ENCODE peak calls at places on chromosome 12, in seven cellular contexts. E is lower lobe of right lung, J is Peyer's patch, L is dorsolateral prefrontal cortex, V is osteoblast, Y is heart left ventricle, Q is GM06990. D is an unnamed sample.

GRCh38 chr12:23781118-23781517 is 168.4 kb downstream of the SOX5 start:
- DNase-seq in E (no peak), V (no peak), Y (no peak), J (no peak), Q (no peak), L (no peak), D (no peak)

GRCh38 chr12:6226002-6226700 is 26.0 kb downstream of the CD9 start:
- DNase-seq in V (peak), E (no peak), Q (no peak), L (peak), Y (peak), J (no peak), D (peak)

GRCh38 chr12:32400866-32401265 is 1.5 kb downstream of the FGD4 start:
- DNase-seq in J (no peak), E (no peak), V (no peak), Q (no peak), L (no peak), Y (no peak), D (no peak)

GRCh38 chr12:12562016-12562483 is 613 bp downstream of the DUSP16 start:
- DNase-seq in Q (peak), V (no peak), L (peak), Y (no peak), E (peak), J (peak), D (peak)

GRCh38 chr12:111842556-111843396 is 748 bp downstream of the MAPKAPK5 start:
- DNase-seq in E (no peak), Q (no peak), J (peak), L (peak), Y (no peak), V (no peak), D (peak)

GRCh38 chr12:4270016-4270669 is 3.4 kb upstream of the CCND2 start:
- DNase-seq in E (no peak), J (peak), L (no peak), Q (peak), Y (no peak), V (no peak), D (no peak)

GRCh38 chr12:107485731-107486130 is 199.9 kb upstream of the PWP1 start:
- DNase-seq in Q (no peak), Y (no peak), L (no peak), E (no peak), V (no peak), J (no peak), D (no peak)

GRCh38 chr12:43428088-43428600 is 123.9 kb downstream of the ADAMTS20 start:
- DNase-seq in E (no peak), J (no peak), Y (no peak), V (no peak), L (no peak), Q (no peak), D (no peak)

GRCh38 chr12:55652352-55652751 is 15.7 kb downstream of the OR10P1 start:
- DNase-seq in J (no peak), V (no peak), Q (no peak), E (no peak), L (no peak), Y (no peak), D (no peak)

GRCh38 chr12:19800884-19801283 is 361.6 kb downstream of the AEBP2 start:
- DNase-seq in Q (peak), V (no peak), J (no peak), L (no peak), Y (no peak), E (no peak), D (peak)

GRCh38 chr12:105409881-105410471 is 79.5 kb downstream of the C12orf75 start:
- DNase-seq in E (peak), L (no peak), J (no peak), Y (peak), V (peak), Q (no peak), D (peak)

GRCh38 chr12:51393676-51394545 is 2.7 kb upstream of the GALNT6 start:
- DNase-seq in L (no peak), Q (peak), Y (no peak), E (no peak), V (peak), J (peak), D (peak)

GRCh38 chr12:85996280-85996679 is 122.2 kb downstream of the NTS start:
- DNase-seq in V (no peak), J (no peak), Y (no peak), L (no peak), Q (no peak), E (no peak), D (peak)

GRCh38 chr12:78040111-78040510 is 209.4 kb downstream of the NAV3 start:
- DNase-seq in Y (no peak), L (no peak), V (no peak), E (no peak), Q (no peak), J (no peak), D (no peak)

GRCh38 chr12:9869307-9870161 is at the start of gene CLEC2B:
- DNase-seq in J (no peak), Y (no peak), Q (no peak), E (no peak), V (no peak), L (no peak), D (peak)

GRCh38 chr12:72346331-72346944 is 74.3 kb downstream of the TRHDE start:
- DNase-seq in Q (no peak), Y (no peak), J (peak), E (no peak), L (peak), V (peak), D (peak)

GRCh38 chr12:52090291-52090690 is 10.8 kb downstream of the SMIM41 start:
- DNase-seq in Y (no peak), E (no peak), J (no peak), V (no peak), Q (no peak), L (no peak), D (no peak)

GRCh38 chr12:106773286-106773685 is 1.2 kb upstream of the RIC8B start:
- DNase-seq in L (no peak), Y (no peak), Q (no peak), J (no peak), V (no peak), E (no peak), D (no peak)

GRCh38 chr12:50550530-50551223 is 45.9 kb downstream of the DIP2B start:
- DNase-seq in V (peak), Y (no peak), Q (no peak), E (no peak), L (no peak), J (no peak), D (peak)

GRCh38 chr12:109718390-109718789 is 4.8 kb downstream of the FAM222A start:
- DNase-seq in V (peak), L (no peak), E (no peak), J (no peak), Y (no peak), Q (no peak), D (no peak)
- H3K4me3 ChIP-seq in V (no peak), L (peak), E (no peak), J (no peak), Y (no peak), Q (no peak), D (no peak)

DNA sequence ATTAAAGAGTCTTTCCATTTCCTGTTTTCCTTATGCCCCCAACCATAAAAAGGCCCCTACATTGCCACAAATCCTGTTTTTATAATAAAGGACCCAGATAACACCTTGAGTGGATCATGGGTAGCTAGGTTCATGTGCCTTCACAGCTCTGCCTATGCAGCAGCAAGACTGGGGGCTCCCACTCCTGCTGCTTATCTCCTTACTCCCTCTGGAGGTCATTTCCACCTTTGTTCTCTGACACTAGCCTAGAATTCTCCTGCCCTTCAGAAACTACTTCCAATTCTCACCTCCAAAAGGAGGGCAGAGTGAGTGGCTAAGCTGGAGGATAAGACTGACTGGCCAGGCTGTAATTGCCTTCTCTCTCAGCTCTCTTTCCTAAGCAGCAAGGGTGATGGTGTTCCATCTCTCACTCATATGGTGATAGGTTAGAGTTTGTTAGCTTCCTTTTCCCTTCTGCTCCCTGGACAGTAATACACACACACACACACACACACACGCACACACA is 20.0 kb upstream of the STAC3 start:
- DNase-seq in Q (no peak), V (no peak), E (no peak), J (no peak), Y (no peak), L (no peak), D (peak)
- TF ChIP-seq CTCF in Q (peak), V (no peak), E (no peak), J (no peak), Y (no peak), L (no peak), D (no peak)

GRCh38 chr12:122067966-122068365 is 10.6 kb upstream of the MLXIP start:
- DNase-seq in Y (peak), E (no peak), V (peak), J (peak), L (no peak), Q (peak), D (peak)

GRCh38 chr12:122067548-122067947 is 11.0 kb upstream of the MLXIP start:
- DNase-seq in J (no peak), Q (no peak), L (no peak), E (no peak), Y (no peak), V (no peak), D (no peak)

GRCh38 chr12:122076743-122077495 is 1.6 kb upstream of the MLXIP start:
- DNase-seq in Y (peak), L (no peak), V (no peak), J (peak), E (no peak), Q (no peak), D (no peak)

GRCh38 chr12:122073815-122074214 is 4.7 kb upstream of the MLXIP start:
- DNase-seq in J (no peak), V (no peak), Q (no peak), E (no peak), Y (no peak), L (no peak), D (no peak)

DNA sequence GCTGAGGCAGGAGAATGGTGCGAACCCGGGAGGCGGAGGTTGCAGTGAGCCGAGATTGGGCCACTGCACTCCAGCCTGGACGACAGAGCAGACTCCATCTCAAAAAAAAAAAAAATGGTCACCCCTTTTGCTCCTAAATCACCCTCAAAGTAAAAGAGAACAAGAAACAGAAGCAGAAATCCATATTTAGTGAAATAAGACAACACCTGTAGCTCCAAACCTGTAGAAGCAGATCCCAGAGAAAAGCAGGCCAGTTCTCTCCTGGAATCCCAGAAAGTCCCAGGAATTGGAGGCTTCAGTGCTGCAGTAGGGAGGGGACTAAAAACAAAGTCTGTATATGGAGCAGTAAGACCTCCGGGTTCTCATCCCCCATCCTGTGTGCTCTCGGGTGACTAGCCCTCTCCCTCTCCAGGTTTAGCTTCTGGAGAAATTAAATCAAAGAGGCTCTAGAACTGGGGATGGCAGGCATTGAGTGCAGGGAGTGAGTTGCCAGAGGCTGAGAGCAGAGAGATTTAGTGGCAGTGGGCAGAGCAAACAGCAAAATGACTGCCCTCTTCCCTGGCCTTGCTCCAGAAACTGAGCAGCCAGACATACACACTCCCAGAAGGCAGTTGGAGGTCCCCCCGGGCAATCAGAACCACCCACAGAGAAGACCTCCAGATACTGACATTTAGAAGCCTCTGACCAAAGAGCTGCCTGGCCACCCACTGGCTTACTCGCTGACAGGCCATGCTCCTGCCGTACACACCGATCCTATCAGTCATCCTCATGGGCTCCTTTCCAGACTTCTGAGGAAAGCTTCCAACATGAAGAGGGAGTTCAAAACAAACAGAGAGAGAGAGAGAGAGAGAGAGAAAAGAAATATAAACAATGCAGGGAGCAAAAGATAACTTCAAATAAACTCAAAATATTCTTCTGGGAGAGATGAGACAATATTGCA is 6.3 kb upstream of the MLXIP start:
- DNase-seq in L (no peak), J (no peak), E (no peak), V (peak), Q (no peak), Y (peak), D (peak)
- H3K4me3 ChIP-seq in L (no peak), J (no peak), E (no peak), V (peak), Q (no peak), Y (no peak), D (no peak)

DNA sequence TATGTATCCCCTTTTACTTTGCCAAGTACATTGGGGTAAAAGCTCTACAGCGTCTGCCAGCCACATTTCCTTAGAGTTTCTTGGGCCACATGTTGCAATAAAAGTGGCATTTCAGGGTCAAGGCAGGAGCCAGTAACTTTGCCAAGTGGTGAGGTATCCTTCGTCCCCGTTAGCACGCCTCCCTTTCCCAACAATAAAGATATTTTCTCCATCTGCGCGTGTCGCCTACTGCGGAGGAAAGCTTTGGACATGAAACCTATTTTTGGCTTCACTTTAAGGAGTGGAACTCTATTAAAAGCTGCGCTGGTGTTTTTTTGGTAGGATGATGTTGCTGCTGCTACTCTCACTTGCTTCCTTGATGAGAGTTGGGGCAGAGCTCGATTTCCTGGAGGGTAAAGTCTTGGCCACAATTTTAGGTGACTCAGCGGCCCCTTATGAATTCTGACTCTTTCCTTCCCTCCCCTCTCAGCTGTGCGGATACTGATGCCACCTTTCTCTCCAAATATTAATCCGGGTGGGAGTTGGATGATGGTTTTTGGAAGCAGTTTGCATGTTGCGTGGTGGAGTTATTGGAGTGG is 851 bp downstream of the CCDC91 start:
- DNase-seq in Y (peak), J (no peak), Q (no peak), L (peak), E (no peak), V (peak), D (peak)
- TF ChIP-seq CTCF in Y (no peak), J (no peak), Q (no peak), L (no peak), E (no peak), V (no peak), D (no peak)

GRCh38 chr12:100399095-100399494 is 42.2 kb downstream of the SLC17A8 start:
- DNase-seq in L (no peak), J (no peak), E (no peak), Q (no peak), V (no peak), Y (no peak), D (no peak)
- H3K4me3 ChIP-seq in L (no peak), J (no peak), E (no peak), Q (no peak), V (no peak), Y (no peak), D (no peak)

GRCh38 chr12:163406-163986 is 50.5 kb downstream of the SLC6A12 start:
- DNase-seq in E (no peak), V (no peak), Q (no peak), Y (no peak), J (no peak), L (no peak), D (no peak)
- TF ChIP-seq CTCF in E (no peak), V (no peak), Q (no peak), Y (no peak), J (no peak), L (no peak), D (no peak)

DNA sequence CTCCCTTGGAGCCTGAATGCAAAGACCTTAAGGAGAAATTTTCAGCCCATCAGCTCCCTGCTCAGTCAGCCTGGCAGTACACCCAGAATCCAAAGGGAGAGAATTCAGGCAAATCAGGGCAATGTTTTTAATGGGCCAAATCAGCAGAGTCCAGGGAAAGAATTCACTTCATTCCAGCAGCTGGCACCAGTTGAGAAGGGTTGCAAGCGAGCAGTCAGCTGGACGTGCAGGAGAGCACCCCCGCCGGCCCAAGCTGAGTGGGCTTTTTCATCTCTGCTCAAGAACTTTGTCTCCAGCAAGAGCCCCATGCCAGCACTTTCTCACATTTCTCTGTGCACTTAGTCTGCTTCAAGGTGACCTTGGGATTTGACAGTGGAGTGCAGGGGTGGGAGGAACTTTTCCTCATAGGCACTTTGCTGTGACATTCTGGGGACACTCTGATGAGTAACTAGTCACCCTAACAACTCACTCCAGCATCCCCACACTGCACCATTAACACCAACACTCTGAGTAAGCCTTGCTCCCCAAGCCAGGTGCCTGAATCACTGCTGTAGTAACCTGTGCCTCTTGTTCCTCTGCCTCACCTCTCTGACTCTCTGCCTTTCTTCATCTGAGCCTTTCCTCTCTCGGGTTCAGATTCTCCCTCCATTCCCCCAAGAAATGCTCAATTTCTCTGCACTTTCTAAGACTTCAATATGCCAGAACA is 2.2 kb downstream of the ENDOU start:
- DNase-seq in Q (no peak), E (no peak), V (peak), Y (no peak), L (no peak), J (no peak), D (no peak)
- H3K4me3 ChIP-seq in Q (no peak), E (no peak), V (no peak), Y (no peak), L (no peak), J (no peak), D (no peak)

GRCh38 chr12:124756151-124756550 is 107.5 kb downstream of the SCARB1 start:
- DNase-seq in E (no peak), Y (no peak), Q (no peak), V (no peak), L (no peak), J (no peak), D (no peak)
- TF ChIP-seq CTCF in E (no peak), Y (no peak), Q (no peak), V (no peak), L (no peak), J (no peak), D (no peak)